ENCODE peak calls at places on chromosomes 16 and 17, in five cellular contexts. B, M, Q, E and D are unnamed samples.

GRCh38 chr16:55035956-55036355 is 105.3 kb downstream of the IRX5 start:
- DNase-seq in M (no peak), B (no peak), E (no peak), Q (no peak), D (peak; percentile 21)

GRCh38 chr16:77398495-77398894 is 36.3 kb downstream of the ADAMTS18 start:
- DNase-seq in E (no peak), M (no peak), B (no peak), Q (no peak), D (no peak)

GRCh38 chr16:50888486-50889261 is 146.8 kb downstream of the CYLD start:
- DNase-seq in E (no peak), B (no peak), Q (no peak), M (no peak), D (no peak)

GRCh38 chr17:78151514-78152008 is 5.4 kb downstream of the C17orf99 start:
- DNase-seq in Q (no peak), B (no peak), M (no peak), E (no peak), D (no peak)

GRCh38 chr17:20191066-20191465 is 181.9 kb downstream of the SPECC1 start:
- DNase-seq in B (no peak), Q (no peak), E (no peak), M (no peak), D (no peak)

GRCh38 chr17:78401891-78402290 is 23.4 kb downstream of the PGS1 start:
- DNase-seq in Q (no peak), M (no peak), E (no peak), B (no peak), D (no peak)

GRCh38 chr17:76292567-76292966 is 15.5 kb downstream of the QRICH2 start:
- DNase-seq in B (no peak), M (no peak), E (no peak), Q (no peak), D (no peak)

GRCh38 chr17:79160980-79161621 is 86.5 kb downstream of the ENGASE start:
- DNase-seq in B (no peak), E (no peak), Q (no peak), M (no peak), D (no peak)

GRCh38 chr17:17810374-17811248 is 26.2 kb downstream of the SREBF1 start:
- DNase-seq in M (no peak), B (no peak), E (peak; percentile 72), Q (no peak), D (no peak)

GRCh38 chr17:3965123-3965800 is 1.0 kb upstream of the ATP2A3 start:
- DNase-seq in M (peak; percentile 31), E (peak; percentile 79), B (peak; percentile 84), Q (peak; percentile 35), D (no peak)

GRCh38 chr17:18129041-18129502 is 20.5 kb downstream of the MYO15A start:
- DNase-seq in E (no peak), Q (no peak), M (no peak), B (peak; percentile 68), D (no peak)

GRCh38 chr16:63890072-63890471 is 1231.8 kb downstream of the CDH11 start:
- DNase-seq in Q (no peak), B (no peak), M (no peak), E (no peak), D (no peak)

GRCh38 chr16:27795992-27796614 is 246.2 kb downstream of the KATNIP start:
- DNase-seq in Q (no peak), E (peak; percentile 85), B (peak; percentile 55), M (no peak), D (no peak)

GRCh38 chr17:83199500-83200201 is 120.2 kb downstream of the METRNL start:
- DNase-seq in M (peak; percentile 21), B (peak; percentile 87), E (no peak), Q (peak; percentile 46), D (no peak)

GRCh38 chr17:36861531-36861930 is 75.7 kb upstream of the LHX1 start:
- DNase-seq in E (no peak), M (no peak), B (no peak), Q (no peak), D (no peak)
- H3K27ac ChIP-seq in E (no peak overlapping the region), M (no peak overlapping the region), B (no peak overlapping the region), Q (no peak overlapping the region), D (no peak overlapping the region)

GRCh38 chr16:90020260-90020837 is 1.1 kb upstream of the DBNDD1 start:
- DNase-seq in Q (no peak), M (no peak), B (no peak), E (no peak), D (no peak)
- H3K4me3 ChIP-seq in Q (peak overlapping the region; percentile 69), M (no peak overlapping the region), B (peak overlapping the region; percentile 64), E (peak overlapping the region; percentile 93), D (peak overlapping the region; percentile 85)

DNA sequence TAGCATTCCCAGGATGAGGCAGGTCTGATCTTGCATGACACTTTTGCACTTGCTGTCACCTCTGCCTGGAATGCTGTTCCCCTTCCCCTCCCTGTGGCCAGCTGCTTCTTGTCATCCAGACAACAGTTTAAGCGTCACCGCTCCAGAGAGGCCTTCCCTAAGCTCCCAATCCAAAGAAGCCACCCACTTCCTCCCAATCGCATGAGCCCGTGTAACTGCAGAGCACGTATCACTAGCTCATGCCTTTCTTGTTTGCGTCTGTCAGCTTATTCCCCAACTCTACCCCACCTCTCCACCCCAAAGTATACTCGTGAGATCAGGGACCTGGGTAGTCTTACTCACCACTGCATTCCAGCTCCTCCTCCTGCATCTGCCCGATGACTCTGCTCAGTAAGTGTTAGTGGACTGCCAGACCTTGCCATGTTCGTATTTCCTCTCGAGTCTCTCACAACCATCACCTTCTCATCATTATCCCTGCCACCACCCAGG is 92.8 kb downstream of the GAS7 start:
- DNase-seq in Q (no peak), M (no peak), E (no peak), B (no peak), D (no peak)
- H3K27ac ChIP-seq in Q (no peak overlapping the region), M (no peak overlapping the region), E (no peak overlapping the region), B (peak overlapping the region; percentile 28), D (no peak overlapping the region)

GRCh38 chr16:4588961-4589360 is 25.7 kb downstream of the UBALD1 start:
- DNase-seq in M (no peak), B (no peak), E (no peak), Q (no peak), D (no peak)
- H3K4me3 ChIP-seq in M (no peak overlapping the region), B (no peak overlapping the region), E (no peak overlapping the region), Q (no peak overlapping the region), D (no peak overlapping the region)